ENCODE peak calls at places on chromosomes 1 and 21, in seven cellular contexts. X is sigmoid colon; R is CD4-positive, alpha-beta memory T cell; E is stomach; I is heart left ventricle; P is Panc1; T is upper lobe of right lung. B is an unnamed sample. For H3K4me1, the result is how much of the 10 kb centered on the place peaks cover.

GRCh38 chr1:12161662-12162458 is 4.9 kb upstream of the TNFRSF1B start:
- DNase-seq in I (peak), E (peak), P (peak), T (peak), X (peak), R (peak), B (peak)

GRCh38 chr1:94236630-94237290 is 624 bp downstream of the ARHGAP29 start:
- DNase-seq in I (peak), P (no peak), R (no peak), X (peak), E (peak), T (no peak), B (peak)

GRCh38 chr1:19353596-19353995 is 41.5 kb downstream of the SLC66A1 start:
- DNase-seq in T (no peak), R (no peak), X (no peak), E (no peak), P (no peak), I (no peak), B (no peak)

GRCh38 chr1:206517784-206518183 is 10.5 kb downstream of the RASSF5 start:
- DNase-seq in E (no peak), R (no peak), T (no peak), P (no peak), X (no peak), I (peak), B (no peak)

GRCh38 chr1:116971965-116972675 is 29.4 kb upstream of the CD101 start:
- DNase-seq in E (no peak), T (no peak), R (no peak), X (no peak), P (no peak), I (no peak), B (no peak)

GRCh38 chr1:17441265-17441992 is 2.0 kb upstream of the RCC2 start:
- DNase-seq in I (no peak), X (no peak), P (peak), E (no peak), T (no peak), R (no peak), B (peak)

GRCh38 chr1:34885405-34886247 is 26.1 kb upstream of the SMIM12 start:
- DNase-seq in R (peak), P (no peak), T (peak), E (peak), X (no peak), I (peak), B (peak)

GRCh38 chr1:223378754-223379153 is 14.5 kb upstream of the CCDC185 start:
- DNase-seq in P (no peak), E (no peak), X (no peak), T (no peak), I (no peak), R (no peak), B (no peak)

GRCh38 chr21:44966135-44967081 is 26.6 kb downstream of the SLX9 start:
- DNase-seq in R (no peak), I (peak), E (no peak), X (peak), T (no peak), P (no peak), B (no peak)

GRCh38 chr1:169860750-169861149 is 32.9 kb downstream of the SCYL3 start:
- DNase-seq in R (no peak), T (no peak), X (no peak), P (no peak), I (no peak), E (no peak), B (no peak)

GRCh38 chr1:22702671-22703070 is 8.0 kb upstream of the EPHB2 start:
- DNase-seq in E (peak), R (no peak), T (no peak), P (no peak), I (no peak), X (no peak), B (no peak)

GRCh38 chr1:234756066-234756783 is 146.2 kb upstream of the IRF2BP2 start:
- DNase-seq in P (no peak), T (no peak), E (no peak), I (no peak), R (no peak), X (no peak), B (no peak)

GRCh38 chr1:41333146-41333784 is 28.0 kb upstream of the FOXO6 start:
- DNase-seq in I (no peak), T (no peak), E (no peak), X (no peak), P (no peak), R (no peak), B (no peak)

GRCh38 chr21:38126677-38127271 is 130.0 kb upstream of the KCNJ15 start:
- DNase-seq in E (peak), I (peak), T (peak), X (no peak), R (peak), P (peak), B (peak)

GRCh38 chr1:39061951-39062350 is 35.8 kb downstream of the NDUFS5 start:
- DNase-seq in I (no peak), T (no peak), E (no peak), X (no peak), R (no peak), P (no peak), B (no peak)

GRCh38 chr1:93434987-93435386 is 12.9 kb upstream of the FNBP1L start:
- DNase-seq in P (no peak), I (no peak), X (no peak), E (no peak), R (no peak), T (no peak), B (no peak)

GRCh38 chr1:82371844-82372498 is 571.2 kb downstream of the ADGRL2 start:
- DNase-seq in I (no peak), X (no peak), P (no peak), E (no peak), T (no peak), R (no peak), B (no peak)

GRCh38 chr1:47219590-47220220 is 12.3 kb downstream of the TAL1 start:
- DNase-seq in P (no peak), I (no peak), E (no peak), R (no peak), T (no peak), X (no peak), B (no peak)

GRCh38 chr1:61709908-61710289 is 15.0 kb downstream of the TM2D1 start:
- DNase-seq in X (no peak), R (no peak), I (no peak), P (no peak), T (no peak), E (no peak), B (peak)

GRCh38 chr1:71882241-71883036 is 399.9 kb downstream of the NEGR1 start:
- DNase-seq in I (no peak), R (no peak), E (no peak), T (no peak), P (no peak), X (no peak), B (no peak)

GRCh38 chr21:45456014-45456835 is 51.3 kb downstream of the COL18A1 start:
- DNase-seq in T (no peak), I (peak), R (no peak), E (no peak), P (no peak), X (peak), B (no peak)

GRCh38 chr1:55234016-55234415 is 18.9 kb upstream of the USP24 start:
- DNase-seq in X (no peak), P (no peak), T (no peak), E (no peak), R (no peak), I (no peak), B (no peak)

GRCh38 chr1:164796916-164797315 is 237.9 kb downstream of the PBX1 start:
- DNase-seq in E (no peak), R (no peak), X (no peak), P (no peak), I (no peak), T (no peak), B (no peak)

GRCh38 chr21:22981819-22982218 is 1983.6 kb downstream of the NCAM2 start:
- DNase-seq in X (no peak), T (no peak), E (no peak), P (no peak), R (no peak), I (no peak), B (no peak)

GRCh38 chr1:111879086-111879485 is 110.4 kb downstream of the KCND3 start:
- DNase-seq in E (no peak), T (no peak), P (no peak), I (no peak), X (no peak), R (no peak), B (no peak)
- H3K4me1 ChIP-seq in E (under half), T (under half), P (under half), I (under half), X (under half), R (under half), B (under half)

GRCh38 chr1:1827089-1827433 is 48.8 kb upstream of the NADK start:
- DNase-seq in X (no peak), R (no peak), T (no peak), I (no peak), E (no peak), P (no peak), B (no peak)

GRCh38 chr1:1832151-1832550 is 53.9 kb upstream of the NADK start:
- DNase-seq in I (no peak), X (no peak), E (no peak), P (no peak), T (no peak), R (no peak), B (no peak)

GRCh38 chr1:1825217-1825616 is 46.9 kb upstream of the NADK start:
- DNase-seq in E (no peak), X (no peak), P (no peak), I (no peak), R (no peak), T (no peak), B (no peak)

GRCh38 chr1:1827456-1827855 is 49.2 kb upstream of the NADK start:
- DNase-seq in X (no peak), R (no peak), E (no peak), P (no peak), I (no peak), T (no peak), B (no peak)

DNA sequence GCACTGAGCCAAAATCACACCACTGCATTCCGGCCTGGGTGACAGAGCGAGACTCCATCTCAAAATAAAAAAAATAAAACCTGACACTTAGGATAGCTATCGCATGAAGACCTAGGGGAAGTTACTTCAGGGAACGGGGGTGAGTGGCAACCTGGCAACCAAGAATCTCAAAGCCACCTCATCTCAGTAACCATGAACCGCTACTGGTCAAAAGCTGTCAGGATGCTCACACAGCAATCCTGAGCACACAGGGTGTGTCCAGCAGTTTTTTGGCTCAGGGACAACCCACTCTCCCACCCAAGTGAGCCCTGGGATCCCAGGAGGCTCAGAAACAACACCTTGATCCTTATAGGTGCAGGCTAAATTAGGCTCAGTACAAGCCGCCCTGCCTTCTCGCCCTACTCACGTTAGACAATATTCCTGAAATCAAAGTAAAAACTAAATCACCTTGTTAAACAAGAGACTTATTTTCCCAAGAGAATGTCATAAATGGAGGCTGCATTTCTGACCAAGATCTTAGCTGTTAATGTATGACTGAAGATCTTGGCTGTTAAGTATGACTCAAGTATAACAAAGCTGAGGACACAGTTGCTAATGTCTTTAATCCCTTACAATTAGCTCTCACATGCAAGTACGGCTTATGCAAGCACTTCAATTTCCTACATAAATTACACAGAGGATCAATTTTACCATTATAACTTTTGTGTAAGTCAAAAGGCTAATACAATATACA is 48.3 kb upstream of the NADK start:
- DNase-seq in P (no peak), I (no peak), R (no peak), E (no peak), T (no peak), X (no peak), B (no peak)
- H3K27ac ChIP-seq in P (no peak), I (no peak), R (no peak), E (no peak), T (peak), X (no peak), B (no peak)

GRCh38 chr1:30997463-30998057 is 68.0 kb downstream of the PUM1 start:
- DNase-seq in P (no peak), R (no peak), X (no peak), T (no peak), E (no peak), I (no peak), B (no peak)
- H3K4me1 ChIP-seq in P (under half), R (under half), X (under half), T (under half), E (under half), I (under half), B (under half)

GRCh38 chr1:197171531-197171930 is 25.1 kb upstream of the ASPM start:
- DNase-seq in I (no peak), T (no peak), E (no peak), P (no peak), X (no peak), R (no peak), B (peak)
- H3K27ac ChIP-seq in I (no peak), T (no peak), E (no peak), P (no peak), X (no peak), R (no peak), B (no peak)

DNA sequence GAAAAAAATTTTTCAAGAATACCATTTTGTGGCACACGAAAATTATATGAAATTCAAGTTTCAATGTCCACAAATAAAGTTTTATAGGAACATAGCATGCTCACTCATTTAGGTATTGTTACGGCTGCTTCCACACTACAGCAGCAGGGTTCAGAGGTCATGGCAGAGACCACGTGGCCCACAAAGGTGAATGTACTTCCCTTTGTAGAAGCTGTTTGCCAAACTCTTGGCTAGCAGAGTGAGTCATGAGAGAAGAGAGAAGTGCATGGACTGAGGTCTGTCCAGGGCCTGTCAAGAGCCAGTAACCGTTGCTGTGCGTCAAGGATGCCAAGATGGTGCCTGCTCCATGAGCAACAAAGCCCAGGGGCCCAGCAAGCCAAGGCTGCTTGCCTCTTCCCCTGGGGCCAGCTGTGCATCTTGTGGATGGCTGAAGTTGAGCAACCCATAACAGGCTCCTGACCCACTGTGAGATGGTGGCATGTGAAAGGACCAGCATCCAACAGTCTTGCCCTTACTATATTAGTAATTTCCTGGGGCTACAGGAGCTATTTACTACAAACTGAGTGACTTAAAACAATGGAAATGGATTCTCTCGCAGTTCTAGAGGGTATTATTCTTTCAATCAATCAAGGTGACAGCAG is 64.8 kb upstream of the ATP5PO start:
- DNase-seq in E (no peak), T (no peak), R (no peak), I (no peak), X (no peak), P (no peak), B (peak)
- H3K4me1 ChIP-seq in E (under half), T (under half), R (under half), I (under half), X (under half), P (under half), B (under half)

GRCh38 chr1:157099633-157100009 is at the start of gene ETV3L:
- DNase-seq in X (peak), R (no peak), P (no peak), I (no peak), T (peak), E (no peak), B (no peak)

GRCh38 chr1:157097692-157098091 is 1.9 kb downstream of the ETV3L start:
- DNase-seq in T (peak), X (peak), I (no peak), P (no peak), R (no peak), E (no peak), B (no peak)

GRCh38 chr1:157101196-157101595 is 1.6 kb upstream of the ETV3L start:
- DNase-seq in I (no peak), R (no peak), T (peak), P (no peak), X (peak), E (no peak), B (no peak)

GRCh38 chr1:157096881-157097280 is 2.7 kb downstream of the ETV3L start:
- DNase-seq in E (no peak), X (peak), P (no peak), R (no peak), T (peak), I (no peak), B (no peak)

GRCh38 chr1:157098519-157098918 is 1.1 kb downstream of the ETV3L start:
- DNase-seq in R (no peak), I (no peak), P (no peak), X (peak), E (no peak), T (peak), B (no peak)
- H3K27ac ChIP-seq in R (no peak), I (no peak), P (no peak), X (no peak), E (no peak), T (no peak), B (no peak)

GRCh38 chr1:212289262-212290077 is 4.3 kb downstream of the PPP2R5A start:
- DNase-seq in E (no peak), T (no peak), P (no peak), I (no peak), R (no peak), X (no peak), B (no peak)
- H3K4me1 ChIP-seq in E (half or more), T (half or more), P (under half), I (half or more), R (half or more), X (half or more), B (under half)

DNA sequence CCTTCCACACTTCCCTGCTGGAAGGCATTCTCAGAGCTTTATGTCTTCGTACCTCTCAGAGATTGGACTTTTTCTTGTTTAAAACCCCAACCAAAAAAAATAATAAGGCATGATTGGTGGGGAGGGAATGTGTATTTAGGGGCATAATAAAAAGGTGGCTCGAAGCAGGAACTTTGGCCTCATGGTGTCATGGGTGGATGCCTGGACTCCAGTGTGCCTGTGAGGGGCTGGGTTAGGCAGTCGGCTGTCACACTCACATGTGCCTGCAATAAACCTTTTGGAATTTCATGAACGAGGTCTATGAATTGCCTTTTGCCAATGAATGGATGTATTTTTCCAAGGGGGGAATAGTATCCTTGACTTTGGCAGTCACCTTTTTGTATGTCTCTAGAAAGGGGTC is 131.3 kb downstream of the EDEM3 start:
- DNase-seq in P (no peak), T (no peak), E (no peak), R (no peak), I (no peak), X (no peak), B (peak)
- H3K27ac ChIP-seq in P (no peak), T (peak), E (peak), R (no peak), I (no peak), X (peak), B (no peak)